ENCODE peak calls at places on chromosomes 11 and 22, in seven cellular contexts. Y, A, G, U, W, T and X are unnamed samples.

GRCh38 chr11:14902650-14903350 is 10.8 kb upstream of the CYP2R1 start:
- DNase-seq in Y (no peak), A (no peak), G (peak), U (peak), W (peak), T (no peak), X (no peak)

GRCh38 chr22:41544671-41545476 is 604 bp upstream of the POLR3H start:
- DNase-seq in Y (no peak), A (no peak), G (no peak), U (no peak), W (no peak), T (peak), X (no peak)

GRCh38 chr11:108117746-108118371 is 3.5 kb upstream of the ACAT1 start:
- DNase-seq in Y (no peak), A (no peak), G (peak), U (peak), W (peak), T (peak), X (no peak)

GRCh38 chr22:48574776-48575566 is 1252.7 kb downstream of the BRD1 start:
- DNase-seq in Y (no peak), A (no peak), G (peak), U (no peak), W (no peak), T (peak), X (peak)

GRCh38 chr11:78044706-78045105 is 19.0 kb upstream of the THRSP start:
- DNase-seq in Y (no peak), A (no peak), G (no peak), U (no peak), W (no peak), T (no peak), X (no peak)

GRCh38 chr11:65700377-65700776 is 11.7 kb upstream of the KAT5 start:
- DNase-seq in Y (no peak), A (no peak), G (no peak), U (no peak), W (no peak), T (no peak), X (no peak)

GRCh38 chr11:44731685-44732411 is 5.1 kb downstream of the TSPAN18 start:
- DNase-seq in Y (no peak), A (no peak), G (no peak), U (peak), W (no peak), T (no peak), X (no peak)

GRCh38 chr11:119991669-119992068 is 146.2 kb downstream of the TRIM29 start:
- DNase-seq in Y (no peak), A (no peak), G (no peak), U (no peak), W (no peak), T (peak), X (no peak)

GRCh38 chr11:16169541-16169940 is 186.8 kb downstream of the SOX6 start:
- DNase-seq in Y (no peak), A (no peak), G (peak), U (peak), W (no peak), T (no peak), X (no peak)

GRCh38 chr11:67274768-67275605 is 8.7 kb downstream of the GRK2 start:
- DNase-seq in Y (peak), A (no peak), G (no peak), U (no peak), W (no peak), T (no peak), X (no peak)

GRCh38 chr22:22593964-22594656 is 35.0 kb upstream of the PRAME start:
- DNase-seq in Y (no peak), A (peak), G (peak), U (peak), W (peak), T (peak), X (no peak)

GRCh38 chr11:31786996-31787685 is 24.0 kb downstream of the PAX6 start:
- DNase-seq in Y (no peak), A (no peak), G (no peak), U (no peak), W (no peak), T (no peak), X (peak)

GRCh38 chr11:32231909-32232493 is 141.1 kb downstream of the RCN1 start:
- DNase-seq in Y (no peak), A (no peak), G (peak), U (peak), W (peak), T (peak), X (no peak)

GRCh38 chr11:118052581-118053206 is 24.2 kb upstream of the TMPRSS4 start:
- DNase-seq in Y (no peak), A (no peak), G (no peak), U (no peak), W (no peak), T (no peak), X (no peak)

GRCh38 chr11:48248902-48249301 is 4.0 kb downstream of the OR4X2 start:
- DNase-seq in Y (no peak), A (no peak), G (no peak), U (no peak), W (no peak), T (no peak), X (no peak)

GRCh38 chr11:9704620-9705019 is 40.7 kb downstream of the SWAP70 start:
- DNase-seq in Y (no peak), A (no peak), G (no peak), U (no peak), W (no peak), T (no peak), X (no peak)

GRCh38 chr11:73167555-73167954 is 25.4 kb upstream of the FCHSD2 start:
- DNase-seq in Y (no peak), A (no peak), G (no peak), U (no peak), W (no peak), T (no peak), X (no peak)

GRCh38 chr11:110147965-110148709 is 54.9 kb downstream of the ZC3H12C start:
- DNase-seq in Y (no peak), A (no peak), G (peak), U (peak), W (peak), T (no peak), X (no peak)

GRCh38 chr11:35064114-35064800 is 74.7 kb upstream of the CD44 start:
- DNase-seq in Y (no peak), A (no peak), G (peak), U (peak), W (no peak), T (no peak), X (no peak)

GRCh38 chr11:371051-371450 is 1.8 kb downstream of the B4GALNT4 start:
- DNase-seq in Y (peak), A (no peak), G (no peak), U (no peak), W (no peak), T (no peak), X (no peak)

GRCh38 chr22:46681010-46681409 is 57.0 kb downstream of the CERK start:
- DNase-seq in Y (no peak), A (peak), G (no peak), U (no peak), W (no peak), T (no peak), X (no peak)

GRCh38 chr22:35633520-35633919 is 14.7 kb upstream of the APOL6 start:
- DNase-seq in Y (peak), A (no peak), G (no peak), U (no peak), W (no peak), T (no peak), X (no peak)

GRCh38 chr11:105211806-105212531 is 72.4 kb upstream of the CARD18 start:
- DNase-seq in Y (no peak), A (no peak), G (peak), U (peak), W (peak), T (no peak), X (no peak)

GRCh38 chr22:46673677-46674236 is 53.6 kb downstream of the GRAMD4 start:
- DNase-seq in Y (no peak), A (peak), G (no peak), U (no peak), W (no peak), T (no peak), X (no peak)

GRCh38 chr11:60978546-60979380 is 7.3 kb downstream of the CD6 start:
- DNase-seq in Y (peak), A (peak), G (no peak), U (no peak), W (no peak), T (no peak), X (peak)

GRCh38 chr22:37021710-37022482 is 2.4 kb downstream of the MPST start:
- DNase-seq in Y (no peak), A (peak), G (peak), U (peak), W (peak), T (no peak), X (peak)

GRCh38 chr11:111091341-111091740 is 154.2 kb upstream of the POU2AF2 start:
- DNase-seq in Y (no peak), A (no peak), G (no peak), U (no peak), W (no peak), T (no peak), X (no peak)